ENCODE peak calls at places on chromosomes 6 and 20, in six cellular contexts. J is neural crest cell, Z is body of pancreas, Y is testis, U is hepatocyte, L is AG09319. B is an unnamed sample.

GRCh38 chr6:34240329-34241248 is 3.9 kb downstream of the HMGA1 start:
- DNase-seq in Z (no peak), Y (no peak), L (no peak), U (no peak), J (no peak), B (no peak)

GRCh38 chr20:9611921-9612320 is 97.5 kb downstream of the LAMP5 start:
- DNase-seq in U (no peak), L (no peak), Z (no peak), Y (no peak), J (no peak), B (no peak)

GRCh38 chr6:6788394-6789020 is 200.0 kb downstream of the LY86 start:
- DNase-seq in U (no peak), Z (peak), Y (peak), J (no peak), L (no peak), B (no peak)

GRCh38 chr6:27238010-27238983 is 9.2 kb upstream of the PRSS16 start:
- DNase-seq in U (no peak), Y (no peak), J (no peak), Z (no peak), L (no peak), B (peak)

GRCh38 chr6:41689171-41690008 is 46.0 kb downstream of the TFEB start:
- DNase-seq in J (no peak), L (no peak), U (no peak), Z (no peak), Y (no peak), B (no peak)

GRCh38 chr6:113825776-113826175 is 31.4 kb upstream of the MARCKS start:
- DNase-seq in Z (peak), U (peak), J (no peak), L (no peak), Y (peak), B (no peak)

GRCh38 chr6:51541847-51542246 is 545.6 kb downstream of the PKHD1 start:
- DNase-seq in L (no peak), Z (no peak), J (peak), Y (no peak), U (peak), B (no peak)

GRCh38 chr6:130872250-130873095 is 45.3 kb downstream of the SMLR1 start:
- DNase-seq in Y (peak), J (peak), L (peak), Z (peak), U (peak), B (peak)

GRCh38 chr6:14975124-14975815 is 270.6 kb upstream of the JARID2 start:
- DNase-seq in L (no peak), Z (no peak), J (no peak), U (no peak), Y (no peak), B (no peak)

GRCh38 chr6:131084982-131085381 is 21.9 kb upstream of the EPB41L2 start:
- DNase-seq in J (no peak), L (no peak), Z (no peak), U (no peak), Y (no peak), B (no peak)

GRCh38 chr6:169269180-169270076 is 15.8 kb upstream of the THBS2 start:
- DNase-seq in J (no peak), Z (no peak), U (no peak), Y (no peak), L (no peak), B (no peak)

GRCh38 chr6:142887534-142887933 is 57.4 kb downstream of the HIVEP2 start:
- DNase-seq in U (no peak), Z (no peak), J (no peak), L (no peak), Y (no peak), B (no peak)

GRCh38 chr20:35007413-35007812 is 51.7 kb downstream of the MYH7B start:
- DNase-seq in Y (peak), J (no peak), Z (peak), U (no peak), L (no peak), B (no peak)

GRCh38 chr6:127547909-127548649 is 28.9 kb upstream of the C6orf58 start:
- DNase-seq in Y (no peak), J (no peak), U (no peak), L (no peak), Z (no peak), B (no peak)

GRCh38 chr6:163956571-163957407 is 542.3 kb downstream of the QKI start:
- DNase-seq in U (peak), L (peak), Z (peak), J (peak), Y (peak), B (peak)

GRCh38 chr6:143964667-143965066 is 43.4 kb downstream of the PLAGL1 start:
- DNase-seq in L (no peak), Y (no peak), Z (no peak), U (peak), J (no peak), B (no peak)

GRCh38 chr6:69232506-69233194 is 564.2 kb downstream of the LMBRD1 start:
- DNase-seq in L (peak), U (peak), J (peak), Y (peak), Z (peak), B (peak)

GRCh38 chr6:150409576-150410066 is 40.8 kb downstream of the IYD start:
- DNase-seq in U (peak), Z (peak), J (no peak), L (no peak), Y (peak), B (peak)

GRCh38 chr20:22810626-22811559 is 224.2 kb upstream of the SSTR4 start:
- DNase-seq in J (no peak), U (no peak), Z (no peak), Y (no peak), L (no peak), B (no peak)

GRCh38 chr6:100283288-100283687 is 181.4 kb downstream of the SIM1 start:
- DNase-seq in Z (no peak), J (no peak), U (peak), Y (no peak), L (no peak), B (peak)

GRCh38 chr20:1122388-1123315 is 4.2 kb downstream of the PSMF1 start:
- DNase-seq in J (no peak), Y (no peak), U (peak), Z (peak), L (peak), B (peak)

GRCh38 chr6:7124631-7125030 is 16.9 kb downstream of the RREB1 start:
- DNase-seq in U (no peak), Y (no peak), Z (no peak), L (no peak), J (no peak), B (no peak)

GRCh38 chr6:165624871-165625639 is 38.0 kb downstream of the PDE10A start:
- DNase-seq in Y (no peak), Z (no peak), J (no peak), U (no peak), L (no peak), B (no peak)

GRCh38 chr20:54744097-54744496 is 268.7 kb downstream of the DOK5 start:
- DNase-seq in L (no peak), Z (no peak), J (no peak), Y (no peak), U (no peak), B (no peak)

GRCh38 chr6:3825331-3825831 is 23.8 kb upstream of the FAM50B start:
- DNase-seq in Z (peak), U (peak), J (peak), Y (peak), L (no peak), B (peak)

GRCh38 chr6:34021001-34021838 is 124.7 kb downstream of the GRM4 start:
- DNase-seq in U (no peak), Y (no peak), J (no peak), L (no peak), Z (no peak), B (no peak)

GRCh38 chr6:163335671-163336545 is 78.6 kb upstream of the QKI start:
- DNase-seq in Z (no peak), U (no peak), Y (peak), J (no peak), L (no peak), B (no peak)

GRCh38 chr6:139336994-139337393 is 37.5 kb downstream of the CITED2 start:
- DNase-seq in Y (no peak), U (no peak), J (no peak), L (no peak), Z (no peak), B (no peak)

GRCh38 chr6:124002377-124003081 is 198.9 kb downstream of the NKAIN2 start:
- DNase-seq in L (no peak), U (peak), J (no peak), Z (no peak), Y (no peak), B (no peak)

GRCh38 chr20:35134900-35135299 is 12.2 kb downstream of the EDEM2 start:
- DNase-seq in J (no peak), U (no peak), Y (peak), L (no peak), Z (no peak), B (no peak)

GRCh38 chr6:149012040-149012545 is 265.3 kb downstream of the UST start:
- DNase-seq in L (peak), J (no peak), U (peak), Y (no peak), Z (no peak), B (no peak)

GRCh38 chr6:131779304-131779703 is 28.5 kb upstream of the ENPP1 start:
- DNase-seq in U (no peak), Z (no peak), L (no peak), J (no peak), Y (no peak), B (no peak)

GRCh38 chr20:62141397-62142251 is 1.6 kb downstream of the PSMA7 start:
- DNase-seq in L (no peak), J (no peak), Z (no peak), Y (no peak), U (peak), B (peak)
- TF ChIP-seq CTCF in L (peak), J (peak), Z (no peak), Y (no peak), U (peak), B (peak)

GRCh38 chr6:52576054-52576391 is 837 bp downstream of the TRAM2 start:
- DNase-seq in J (no peak), L (no peak), Y (peak), U (no peak), Z (no peak), B (no peak)

GRCh38 chr6:52577778-52578473 is 1.1 kb upstream of the TRAM2 start:
- DNase-seq in J (no peak), L (no peak), U (no peak), Z (no peak), Y (no peak), B (no peak)

GRCh38 chr6:52576392-52577021 is 353 bp downstream of the TRAM2 start:
- DNase-seq in J (peak), U (peak), L (no peak), Y (peak), Z (no peak), B (peak)

GRCh38 chr6:52575490-52575868 is 1.4 kb downstream of the TRAM2 start:
- DNase-seq in Y (no peak), Z (no peak), L (no peak), J (no peak), U (no peak), B (no peak)

DNA sequence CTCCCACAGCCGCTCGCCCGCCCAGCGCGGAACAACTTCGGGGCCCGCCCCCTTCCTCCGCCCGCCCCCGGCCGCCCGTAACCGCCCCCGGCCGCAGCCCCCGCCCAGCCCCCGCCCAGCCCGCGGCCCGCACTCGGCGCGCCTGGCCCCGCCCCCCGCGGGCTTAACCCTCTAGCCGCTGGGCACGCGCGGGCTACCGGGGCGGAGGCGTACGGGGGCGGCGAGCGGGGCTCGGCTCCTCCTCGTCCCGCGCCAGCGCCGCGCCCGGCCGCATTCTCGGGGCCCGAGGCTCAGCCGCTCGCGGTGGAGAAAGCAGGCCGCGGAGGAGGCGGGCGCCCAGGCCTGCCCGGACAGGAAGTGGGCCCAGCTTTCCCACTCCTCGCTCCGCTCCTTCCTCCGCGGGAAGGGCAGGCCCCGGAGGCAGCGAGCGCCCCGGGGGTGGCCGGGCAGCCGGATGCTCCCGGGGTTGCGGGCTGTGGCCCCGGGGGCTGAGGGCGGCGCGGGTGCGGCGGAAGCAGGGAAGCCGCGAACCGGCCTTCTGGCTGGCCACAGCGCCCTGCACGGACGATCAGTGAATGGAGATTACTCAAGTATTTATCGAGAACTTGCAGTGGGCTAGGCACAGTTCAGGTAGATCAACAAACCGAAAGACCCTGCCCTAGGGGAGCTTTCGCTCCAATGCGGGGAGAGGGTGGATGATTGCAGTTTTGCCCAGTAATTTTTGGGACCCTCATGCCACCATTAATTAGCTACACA is at the start of gene TRAM2:
- DNase-seq in J (peak), L (peak), U (peak), Z (peak), Y (peak), B (peak)
- TF ChIP-seq CTCF in J (no peak), L (no peak), U (peak), Z (no peak), Y (no peak), B (no peak)

DNA sequence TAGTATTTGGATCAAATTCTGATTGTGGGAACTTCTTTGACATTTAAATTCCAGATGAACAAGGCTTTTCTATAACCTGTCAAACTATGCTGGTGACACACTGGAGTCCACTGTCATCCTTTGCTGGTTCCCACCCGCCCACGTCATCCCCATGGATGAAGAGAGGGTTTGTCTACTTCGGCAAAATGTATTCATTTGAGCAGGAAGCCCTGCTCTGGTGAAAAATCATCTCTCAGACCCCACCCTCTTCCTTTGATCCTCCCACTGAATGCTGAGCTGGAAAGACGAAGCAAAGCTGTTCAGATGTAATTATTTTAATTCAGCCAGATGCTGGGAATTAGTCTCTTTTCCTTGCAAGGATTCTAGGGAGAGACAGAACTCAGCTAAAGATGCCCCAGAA is 50.5 kb downstream of the CPNE5 start:
- DNase-seq in L (no peak), U (no peak), Z (no peak), Y (no peak), J (no peak), B (no peak)
- TF ChIP-seq CTCF in L (no peak), U (no peak), Z (no peak), Y (no peak), J (no peak), B (no peak)

GRCh38 chr20:31549513-31549880 is 35.3 kb downstream of the HM13 start:
- DNase-seq in Z (no peak), L (no peak), J (no peak), U (peak), Y (no peak), B (no peak)

GRCh38 chr20:31547017-31547675 is 32.9 kb downstream of the HM13 start:
- DNase-seq in J (peak), Z (peak), Y (peak), L (peak), U (peak), B (peak)

GRCh38 chr20:31550099-31550498 is 35.9 kb downstream of the HM13 start:
- DNase-seq in U (no peak), J (no peak), Y (no peak), Z (no peak), L (no peak), B (no peak)

GRCh38 chr20:31548823-31549512 is 34.7 kb downstream of the HM13 start:
- DNase-seq in Y (no peak), U (peak), J (no peak), Z (no peak), L (no peak), B (no peak)

GRCh38 chr20:31547720-31548298 is 33.6 kb downstream of the HM13 start:
- DNase-seq in Y (no peak), J (no peak), L (no peak), U (no peak), Z (no peak), B (no peak)
- TF ChIP-seq CTCF in Y (no peak), J (no peak), L (no peak), U (no peak), Z (no peak), B (peak)

GRCh38 chr20:37758332-37758731 is 64.5 kb downstream of the CTNNBL1 start:
- DNase-seq in Z (no peak), U (peak), J (no peak), L (no peak), Y (no peak), B (peak)
- TF ChIP-seq CTCF in Z (no peak), U (peak), J (no peak), L (no peak), Y (no peak), B (peak)

GRCh38 chr20:36482044-36482473 is 59.3 kb upstream of the MYL9 start:
- DNase-seq in U (no peak), L (no peak), Z (peak), Y (no peak), J (no peak), B (no peak)

GRCh38 chr20:36483919-36484808 is 57.2 kb upstream of the MYL9 start:
- DNase-seq in J (no peak), U (no peak), Z (no peak), L (no peak), Y (no peak), B (no peak)

GRCh38 chr20:36481380-36482043 is 59.8 kb upstream of the MYL9 start:
- DNase-seq in Y (no peak), L (no peak), Z (no peak), J (no peak), U (no peak), B (no peak)

GRCh38 chr20:36485286-36485685 is 56.0 kb upstream of the MYL9 start:
- DNase-seq in Z (no peak), Y (no peak), J (no peak), L (no peak), U (no peak), B (no peak)

DNA sequence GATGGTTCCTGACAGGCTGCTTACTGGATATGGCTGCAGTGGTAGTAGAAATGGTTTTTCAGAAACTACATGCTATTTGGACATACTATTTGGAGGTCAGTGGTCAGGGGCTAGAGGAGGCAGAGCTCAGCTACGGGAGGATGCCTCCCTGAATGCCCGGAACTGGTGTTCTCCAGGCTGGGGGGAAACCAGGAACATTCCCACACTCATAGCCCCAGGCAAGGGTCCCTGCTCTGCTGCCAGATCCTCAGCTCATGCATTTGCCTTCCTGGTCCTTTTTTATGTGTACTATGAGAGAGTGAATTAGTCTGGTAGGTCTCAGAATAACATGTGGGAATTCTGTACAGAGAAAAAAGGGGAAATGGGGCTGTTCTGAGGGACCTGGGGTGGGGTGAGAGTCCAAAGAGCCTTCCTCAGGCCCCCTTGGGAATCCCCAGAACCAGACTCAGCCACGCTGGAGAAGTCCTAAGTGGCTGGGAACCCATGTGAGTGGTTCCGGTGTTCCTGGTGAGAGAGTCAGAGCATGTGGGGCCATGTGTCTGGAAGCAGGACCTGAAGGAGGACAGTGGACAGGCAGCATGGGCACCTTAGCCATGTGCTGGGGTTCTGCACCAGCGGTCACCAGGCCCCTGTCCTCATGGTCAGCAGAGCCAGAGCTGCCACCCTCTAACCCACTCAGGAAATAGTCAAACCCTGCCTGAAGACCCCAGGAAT is 58.0 kb upstream of the MYL9 start:
- DNase-seq in J (no peak), Y (no peak), U (no peak), Z (no peak), L (no peak), B (no peak)
- TF ChIP-seq CTCF in J (no peak), Y (no peak), U (no peak), Z (no peak), L (no peak), B (no peak)

GRCh38 chr20:50041238-50041915 is 58.6 kb downstream of the SNAI1 start:
- DNase-seq in J (no peak), Y (no peak), Z (no peak), L (no peak), U (no peak), B (no peak)

GRCh38 chr20:50040432-50041237 is 57.9 kb downstream of the SNAI1 start:
- DNase-seq in J (no peak), Y (no peak), Z (no peak), L (no peak), U (no peak), B (no peak)

GRCh38 chr20:50042370-50043313 is 59.9 kb downstream of the SNAI1 start:
- DNase-seq in L (no peak), Z (no peak), J (no peak), Y (no peak), U (no peak), B (no peak)

GRCh38 chr20:50044353-50044960 is 61.7 kb downstream of the SNAI1 start:
- DNase-seq in U (no peak), Y (no peak), Z (no peak), L (no peak), J (no peak), B (no peak)

DNA sequence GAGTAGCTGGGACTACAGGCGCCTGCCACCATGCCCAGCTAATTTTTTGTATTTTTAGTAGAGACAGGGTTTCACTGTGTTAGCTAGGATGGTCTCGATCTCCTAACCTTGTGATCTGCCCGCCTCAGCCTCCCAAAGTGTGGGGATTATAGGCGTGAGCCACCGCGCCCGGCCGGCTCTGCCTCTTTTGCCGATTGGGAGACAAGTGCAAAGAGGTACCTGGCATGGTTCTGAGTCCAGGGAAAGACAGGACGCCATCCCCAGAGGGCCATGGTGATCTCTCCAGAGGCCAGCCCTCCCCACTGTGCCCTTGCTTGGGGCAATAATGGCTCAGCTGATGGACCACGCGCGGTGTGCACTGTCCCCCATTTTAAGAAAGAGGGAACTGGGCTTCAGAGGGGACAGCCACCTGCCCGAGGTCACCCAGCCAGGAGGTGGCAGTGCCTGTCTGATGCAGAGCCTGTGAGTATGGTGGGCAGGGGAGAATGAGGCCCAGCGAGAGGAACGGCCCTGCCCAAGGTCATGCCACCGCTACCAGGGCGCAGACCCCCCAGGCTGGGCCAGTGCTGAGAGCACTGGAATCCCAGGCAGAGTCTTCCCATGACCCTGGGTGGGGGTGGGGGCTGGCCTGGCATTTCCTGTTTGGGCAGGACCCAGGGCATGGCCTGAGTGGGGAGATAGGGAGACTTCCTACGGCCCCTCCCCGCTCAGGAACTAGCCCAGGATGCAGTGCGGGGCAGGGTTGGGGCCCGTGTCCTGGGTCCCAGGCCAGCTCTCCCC is 61.0 kb downstream of the SNAI1 start:
- DNase-seq in J (no peak), Y (no peak), Z (no peak), L (no peak), U (no peak), B (no peak)
- TF ChIP-seq CTCF in J (no peak), Y (no peak), Z (no peak), L (no peak), U (no peak), B (no peak)

B was measured in Calu3.